ENCODE peak calls at places on chromosomes 6 and 20, in nine cellular contexts. S is ACHN; L is memory B cell; X is SK-N-SH; Q is activated T-cell treated with anti-CD3 and anti-CD28 coated beads, Interleukin-2, amount 50 U/mL, for 4 hours; V is M059J; F is AG04450; C is left cardiac atrium; G is kidney tubule cell. E is an unnamed sample.

GRCh38 chr6:113447088-113447831 is 409.9 kb upstream of the MARCKS start:
- DNase-seq in S (peak; percentile 64), F (peak; percentile 76), Q (no peak), L (no peak), V (peak; percentile 96), C (no peak), X (no peak), G (peak; percentile 83), E (peak; percentile 36)

GRCh38 chr6:118914598-118914997 is 20.4 kb downstream of the MCM9 start:
- DNase-seq in X (no peak), Q (no peak), C (no peak), F (no peak), G (no peak), V (no peak), S (no peak), L (no peak), E (no peak)

GRCh38 chr6:165662671-165663282 is at the start of gene PDE10A:
- DNase-seq in S (peak; percentile 82), G (peak; percentile 83), F (no peak), C (peak; percentile 53), L (no peak), X (peak; percentile 82), V (no peak), Q (no peak), E (no peak)

GRCh38 chr6:121925024-121925423 is 474.4 kb upstream of the HSF2 start:
- DNase-seq in G (no peak), V (peak; percentile 34), L (no peak), X (no peak), F (no peak), Q (no peak), C (no peak), S (no peak), E (no peak)

GRCh38 chr20:11891081-11891826 is 26.4 kb upstream of the BTBD3 start:
- DNase-seq in X (peak; percentile 78), G (peak; percentile 66), F (no peak), C (peak; percentile 71), S (peak; percentile 56), V (peak; percentile 76), L (no peak), Q (no peak), E (no peak)

GRCh38 chr20:2418388-2418787 is 37.7 kb downstream of the TGM6 start:
- DNase-seq in L (no peak), C (no peak), S (no peak), V (no peak), Q (no peak), G (no peak), F (no peak), X (no peak), E (no peak)

GRCh38 chr20:50913976-50914375 is 17.3 kb downstream of the ADNP start:
- DNase-seq in Q (no peak), S (peak; percentile 14), F (peak; percentile 51), V (peak; percentile 88), X (no peak), G (peak; percentile 69), C (no peak), L (no peak), E (peak; percentile 43)

GRCh38 chr6:10633216-10633615 is 61.2 kb downstream of the C6orf52 start:
- DNase-seq in C (no peak), X (no peak), L (no peak), G (peak; percentile 96), Q (no peak), V (peak; percentile 98), F (peak; percentile 66), S (peak; percentile 73), E (no peak)

GRCh38 chr6:170037541-170038250 is 253.2 kb downstream of the DLL1 start:
- DNase-seq in V (no peak), Q (no peak), C (no peak), X (no peak), G (no peak), F (no peak), L (no peak), S (no peak), E (no peak)

GRCh38 chr6:165183496-165184140 is 125.8 kb downstream of the C6orf118 start:
- DNase-seq in G (no peak), Q (no peak), X (no peak), V (no peak), C (no peak), L (no peak), S (no peak), F (no peak), E (no peak)

GRCh38 chr6:81818778-81819491 is 66.5 kb upstream of the TENT5A start:
- DNase-seq in C (no peak), S (no peak), V (no peak), X (no peak), L (no peak), Q (no peak), F (no peak), G (no peak), E (no peak)